ENCODE peak calls at places on chromosomes 16 and 17, in five cellular contexts. One of them, this sample, is unnamed.

GRCh38 chr17:73952498-73953205 is 250.8 kb upstream of the RPL38 start:
- DNase-seq in OCI-LY7: no peak
- DNase-seq in AG10803: no peak
- DNase-seq in cardiac muscle cell: peak; percentile 14
- DNase-seq in ascending aorta: no peak
- DNase-seq in this sample: peak; percentile 69

GRCh38 chr17:20095366-20096080 is 86.4 kb downstream of the SPECC1 start:
- DNase-seq in ascending aorta: no peak
- DNase-seq in cardiac muscle cell: peak; percentile 56
- DNase-seq in OCI-LY7: no peak
- DNase-seq in AG10803: peak; percentile 35
- DNase-seq in this sample: no peak

GRCh38 chr17:28030386-28030785 is 12.1 kb upstream of the NLK start:
- DNase-seq in ascending aorta: no peak
- DNase-seq in OCI-LY7: no peak
- DNase-seq in cardiac muscle cell: no peak
- DNase-seq in AG10803: no peak
- DNase-seq in this sample: no peak

GRCh38 chr16:72664122-72664479 is 383.8 kb downstream of the ZFHX3 start:
- DNase-seq in cardiac muscle cell: peak; percentile 13
- DNase-seq in AG10803: no peak
- DNase-seq in OCI-LY7: no peak
- DNase-seq in ascending aorta: no peak
- DNase-seq in this sample: no peak

GRCh38 chr16:4976079-4976478 is 17.9 kb downstream of the SEC14L5 start:
- DNase-seq in cardiac muscle cell: no peak
- DNase-seq in ascending aorta: no peak
- DNase-seq in OCI-LY7: peak; percentile 96
- DNase-seq in AG10803: no peak
- DNase-seq in this sample: no peak

GRCh38 chr17:81236784-81237183 is 2.1 kb downstream of the TEPSIN start:
- DNase-seq in ascending aorta: no peak
- DNase-seq in cardiac muscle cell: no peak
- DNase-seq in AG10803: no peak
- DNase-seq in OCI-LY7: no peak
- DNase-seq in this sample: no peak

GRCh38 chr17:76492250-76492988 is 8.8 kb downstream of the RHBDF2 start:
- DNase-seq in ascending aorta: no peak
- DNase-seq in cardiac muscle cell: no peak
- DNase-seq in AG10803: no peak
- DNase-seq in OCI-LY7: peak; percentile 81
- DNase-seq in this sample: peak; percentile 70

GRCh38 chr16:27066655-27067054 is at the start of gene C16orf82:
- DNase-seq in AG10803: no peak
- DNase-seq in OCI-LY7: no peak
- DNase-seq in ascending aorta: no peak
- DNase-seq in cardiac muscle cell: no peak
- DNase-seq in this sample: no peak

GRCh38 chr17:78774456-78774855 is 7.6 kb downstream of the CYTH1 start:
- DNase-seq in OCI-LY7: peak; percentile 47
- DNase-seq in cardiac muscle cell: no peak
- DNase-seq in AG10803: no peak
- DNase-seq in ascending aorta: no peak
- DNase-seq in this sample: no peak

GRCh38 chr16:87578531-87578930 is 23.8 kb upstream of the JPH3 start:
- DNase-seq in cardiac muscle cell: no peak
- DNase-seq in ascending aorta: no peak
- DNase-seq in AG10803: no peak
- DNase-seq in OCI-LY7: no peak
- DNase-seq in this sample: no peak

GRCh38 chr16:63466-63865 is 9.0 kb downstream of the RHBDF1 start:
- DNase-seq in OCI-LY7: no peak
- DNase-seq in cardiac muscle cell: no peak
- DNase-seq in ascending aorta: no peak
- DNase-seq in AG10803: no peak
- DNase-seq in this sample: no peak

GRCh38 chr17:57068222-57068658 is 16.8 kb upstream of the AKAP1 start:
- DNase-seq in ascending aorta: no peak
- DNase-seq in AG10803: no peak
- DNase-seq in OCI-LY7: peak; percentile 26
- DNase-seq in cardiac muscle cell: no peak
- DNase-seq in this sample: no peak

GRCh38 chr17:59848778-59849177 is 44.0 kb downstream of the TUBD1 start:
- DNase-seq in AG10803: peak; percentile 94
- DNase-seq in ascending aorta: no peak
- DNase-seq in cardiac muscle cell: peak; percentile 91
- DNase-seq in OCI-LY7: no peak
- DNase-seq in this sample: peak; percentile 78

GRCh38 chr17:50663812-50664374 is 29.2 kb downstream of the ABCC3 start:
- DNase-seq in ascending aorta: no peak
- DNase-seq in OCI-LY7: no peak
- DNase-seq in cardiac muscle cell: no peak
- DNase-seq in AG10803: no peak
- DNase-seq in this sample: peak; percentile 17

GRCh38 chr16:4685776-4686496 is 7.4 kb upstream of the NUDT16L1 start:
- DNase-seq in OCI-LY7: no peak
- DNase-seq in cardiac muscle cell: no peak
- DNase-seq in ascending aorta: no peak
- DNase-seq in AG10803: no peak
- DNase-seq in this sample: no peak

GRCh38 chr17:12485361-12485911 is 180.3 kb upstream of the MYOCD start:
- DNase-seq in AG10803: no peak
- DNase-seq in cardiac muscle cell: no peak
- DNase-seq in OCI-LY7: no peak
- DNase-seq in ascending aorta: no peak
- DNase-seq in this sample: no peak

GRCh38 chr17:76500745-76501017 is 542 bp downstream of the RHBDF2 start:
- DNase-seq in OCI-LY7: peak; percentile 60
- DNase-seq in cardiac muscle cell: no peak
- DNase-seq in ascending aorta: no peak
- DNase-seq in AG10803: no peak
- DNase-seq in this sample: peak; percentile 66

GRCh38 chr17:78361227-78361683 is 1.4 kb upstream of the SOCS3 start:
- DNase-seq in OCI-LY7: no peak
- DNase-seq in cardiac muscle cell: no peak
- DNase-seq in AG10803: no peak
- DNase-seq in ascending aorta: no peak
- DNase-seq in this sample: no peak

GRCh38 chr16:54538241-54538640 is 251.7 kb upstream of the IRX3 start:
- DNase-seq in ascending aorta: no peak
- DNase-seq in OCI-LY7: no peak
- DNase-seq in AG10803: peak; percentile 20
- DNase-seq in cardiac muscle cell: no peak
- DNase-seq in this sample: no peak

GRCh38 chr17:47866941-47867340 is 16.0 kb upstream of the SP6 start:
- DNase-seq in AG10803: no peak
- DNase-seq in ascending aorta: no peak
- DNase-seq in cardiac muscle cell: peak; percentile 77
- DNase-seq in OCI-LY7: no peak
- DNase-seq in this sample: no peak

GRCh38 chr17:8818654-8819330 is 19.6 kb upstream of the MFSD6L start:
- DNase-seq in cardiac muscle cell: no peak
- DNase-seq in OCI-LY7: no peak
- DNase-seq in ascending aorta: no peak
- DNase-seq in AG10803: no peak
- DNase-seq in this sample: no peak

GRCh38 chr17:17783825-17784598 is 52.8 kb downstream of the SREBF1 start:
- DNase-seq in OCI-LY7: peak; percentile 89
- DNase-seq in cardiac muscle cell: peak; percentile 81
- DNase-seq in ascending aorta: no peak
- DNase-seq in AG10803: peak; percentile 39
- DNase-seq in this sample: peak; percentile 58

GRCh38 chr17:63629627-63630026 is 7.4 kb downstream of the MAP3K3 start:
- DNase-seq in cardiac muscle cell: peak; percentile 17
- DNase-seq in AG10803: no peak
- DNase-seq in ascending aorta: no peak
- DNase-seq in OCI-LY7: no peak
- DNase-seq in this sample: no peak

GRCh38 chr17:81300586-81301155 is 5.6 kb upstream of the SLC38A10 start:
- DNase-seq in cardiac muscle cell: no peak
- DNase-seq in OCI-LY7: no peak
- DNase-seq in ascending aorta: no peak
- DNase-seq in AG10803: no peak
- DNase-seq in this sample: no peak

GRCh38 chr16:55542459-55543082 is 23.9 kb upstream of the CAPNS2 start:
- DNase-seq in ascending aorta: no peak
- DNase-seq in cardiac muscle cell: peak; percentile 63
- DNase-seq in OCI-LY7: no peak
- DNase-seq in AG10803: peak; percentile 59
- DNase-seq in this sample: no peak

GRCh38 chr17:61399131-61400057 is at the start of gene TBX2:
- DNase-seq in cardiac muscle cell: peak; percentile 96
- DNase-seq in OCI-LY7: no peak
- DNase-seq in ascending aorta: peak; percentile 50
- DNase-seq in AG10803: peak; percentile 79
- DNase-seq in this sample: peak; percentile 63

GRCh38 chr17:19365499-19365817 is 2.9 kb upstream of the B9D1 start:
- DNase-seq in AG10803: no peak
- DNase-seq in OCI-LY7: no peak
- DNase-seq in cardiac muscle cell: no peak
- DNase-seq in ascending aorta: no peak
- DNase-seq in this sample: no peak

GRCh38 chr16:10332301-10332700 is 53.6 kb upstream of the ATF7IP2 start:
- DNase-seq in ascending aorta: no peak
- DNase-seq in cardiac muscle cell: no peak
- DNase-seq in OCI-LY7: no peak
- DNase-seq in AG10803: no peak
- DNase-seq in this sample: no peak

GRCh38 chr17:4354862-4355514 is 11.5 kb downstream of the UBE2G1 start:
- DNase-seq in cardiac muscle cell: no peak
- DNase-seq in ascending aorta: no peak
- DNase-seq in AG10803: no peak
- DNase-seq in OCI-LY7: no peak
- DNase-seq in this sample: no peak

GRCh38 chr17:67836205-67836987 is 11.1 kb downstream of the BPTF start:
- DNase-seq in AG10803: peak; percentile 60
- DNase-seq in cardiac muscle cell: peak; percentile 21
- DNase-seq in ascending aorta: no peak
- DNase-seq in OCI-LY7: no peak
- DNase-seq in this sample: no peak

DNA sequence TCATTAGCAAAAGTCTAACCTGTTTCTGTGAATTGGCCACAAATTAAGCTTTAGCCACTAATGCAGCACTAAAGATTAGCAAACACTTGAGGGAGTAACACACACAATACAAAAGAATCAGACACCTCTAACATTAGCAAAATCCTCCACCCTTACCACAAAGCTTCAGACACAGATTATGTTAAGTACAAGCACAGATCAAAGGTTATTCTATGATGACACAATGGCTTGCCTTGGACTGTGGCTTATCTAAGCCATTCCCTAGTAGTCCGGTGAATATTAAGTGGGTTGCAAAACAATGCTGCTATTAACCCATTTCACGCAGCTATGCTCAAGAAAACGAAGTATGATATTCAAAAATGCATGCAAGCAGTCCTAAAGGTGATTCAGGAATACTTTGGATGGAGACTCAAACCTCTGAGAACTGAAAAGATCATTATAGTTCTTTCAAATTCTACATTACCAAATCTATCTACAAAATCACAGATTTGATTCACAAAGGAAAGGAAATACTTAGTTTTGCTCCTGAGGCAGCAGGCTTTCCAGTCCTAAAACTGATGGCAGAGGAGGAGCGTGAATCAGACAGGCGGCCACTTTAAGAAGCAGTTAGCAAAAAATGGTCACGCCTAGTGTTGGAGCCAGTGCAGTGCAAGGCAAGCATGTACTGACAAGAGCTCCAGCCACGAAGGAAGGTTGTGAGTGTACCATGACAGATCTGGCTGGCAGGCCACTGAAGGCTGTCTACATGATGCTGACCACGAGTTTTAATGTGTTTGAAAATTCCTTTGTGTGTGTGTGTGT is 67.2 kb downstream of the PARN start:
- DNase-seq in cardiac muscle cell: peak; percentile 63
- DNase-seq in OCI-LY7: no peak
- DNase-seq in AG10803: peak; percentile 57
- DNase-seq in ascending aorta: no peak
- DNase-seq in this sample: peak; percentile 65
- TF ChIP-seq CTCF in cardiac muscle cell: peak; percentile 27
- TF ChIP-seq CTCF in OCI-LY7: no peak
- TF ChIP-seq CTCF in AG10803: peak; percentile 41
- TF ChIP-seq CTCF in ascending aorta: peak; percentile 13
- TF ChIP-seq CTCF in this sample: no peak

DNA sequence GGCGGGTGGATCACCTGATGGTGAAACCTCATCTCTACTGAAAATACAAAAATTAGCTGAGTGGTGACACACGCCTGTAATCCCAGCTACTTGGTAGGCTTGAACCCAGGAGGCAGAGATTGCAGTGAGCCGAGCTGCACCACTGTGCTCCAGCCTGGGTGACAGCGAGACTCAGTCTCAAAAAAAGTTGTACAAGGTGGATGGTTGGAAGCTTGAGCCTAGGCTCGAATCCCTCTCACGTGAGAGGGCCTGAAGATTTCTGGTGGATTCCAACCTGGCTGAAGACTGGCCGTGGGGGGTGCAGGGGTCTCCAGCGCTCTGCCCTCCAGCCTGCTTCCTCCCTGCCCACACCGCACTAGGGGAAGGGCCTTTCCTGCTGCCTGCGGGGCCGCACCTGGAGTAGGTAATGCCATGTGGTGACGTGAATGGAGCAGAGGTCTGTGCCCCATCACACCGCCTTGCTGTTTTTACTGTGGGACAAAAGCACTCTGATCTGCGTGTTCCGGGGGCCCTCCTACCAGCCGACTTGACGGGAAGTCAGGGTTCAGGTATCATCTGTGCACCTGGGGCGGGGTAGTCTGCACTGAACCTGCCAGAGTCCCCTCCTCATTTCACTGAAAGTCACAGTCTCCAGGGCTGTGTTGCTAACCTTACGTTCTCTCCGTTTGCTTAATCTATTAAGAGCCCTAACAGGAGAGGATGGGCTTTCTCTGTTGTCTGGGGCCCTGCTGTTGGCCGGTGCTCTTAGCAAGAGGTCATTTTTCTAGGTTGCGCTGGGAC is 4.2 kb downstream of the RPL13 start:
- DNase-seq in AG10803: no peak
- DNase-seq in OCI-LY7: peak; percentile 41
- DNase-seq in cardiac muscle cell: no peak
- DNase-seq in ascending aorta: no peak
- DNase-seq in this sample: no peak
- H3K4me3 ChIP-seq in AG10803: no peak overlapping the region
- H3K4me3 ChIP-seq in OCI-LY7: peak overlapping the region; percentile 98
- H3K4me3 ChIP-seq in cardiac muscle cell: no peak overlapping the region
- H3K4me3 ChIP-seq in ascending aorta: no peak overlapping the region
- H3K4me3 ChIP-seq in this sample: no peak overlapping the region

DNA sequence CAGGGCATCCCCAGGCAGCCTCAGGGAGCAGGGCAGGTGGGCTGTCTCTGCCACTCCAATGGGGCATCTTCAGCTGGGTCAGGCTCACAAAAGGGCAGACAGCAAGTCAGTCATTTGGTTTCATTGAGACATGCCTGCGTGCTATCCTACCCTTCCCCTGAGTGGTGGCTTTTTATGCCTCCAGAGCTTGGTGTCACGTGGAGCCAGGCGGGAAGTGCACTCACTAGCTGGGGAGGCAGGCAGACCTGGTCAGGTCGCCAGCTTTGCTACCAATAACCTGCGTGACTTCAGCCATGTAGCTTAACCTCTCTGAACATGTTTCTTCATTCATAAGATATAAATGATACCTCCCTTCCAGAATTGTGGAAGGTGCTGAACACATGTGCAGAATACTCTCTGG is 415.0 kb downstream of the SOX9 start:
- DNase-seq in cardiac muscle cell: no peak
- DNase-seq in AG10803: no peak
- DNase-seq in OCI-LY7: no peak
- DNase-seq in ascending aorta: no peak
- DNase-seq in this sample: no peak
- TF ChIP-seq CTCF in cardiac muscle cell: no peak
- TF ChIP-seq CTCF in AG10803: no peak
- TF ChIP-seq CTCF in OCI-LY7: no peak
- TF ChIP-seq CTCF in ascending aorta: no peak
- TF ChIP-seq CTCF in this sample: no peak

GRCh38 chr16:86410076-86410475 is 100.3 kb upstream of the FOXF1 start:
- DNase-seq in AG10803: no peak
- DNase-seq in OCI-LY7: no peak
- DNase-seq in cardiac muscle cell: no peak
- DNase-seq in ascending aorta: no peak
- DNase-seq in this sample: no peak
- H3K4me3 ChIP-seq in AG10803: no peak overlapping the region
- H3K4me3 ChIP-seq in OCI-LY7: no peak overlapping the region
- H3K4me3 ChIP-seq in cardiac muscle cell: no peak overlapping the region
- H3K4me3 ChIP-seq in ascending aorta: no peak overlapping the region
- H3K4me3 ChIP-seq in this sample: no peak overlapping the region

This sample was measured in mucosa of descending colon.